ENCODE peak calls at places on chromosomes 4 and X, in six cellular contexts. G is CD8-positive, alpha-beta T cell; V is Karpas-422; O is SK-N-SH; X is activated naive CD8-positive, alpha-beta T cell treated with anti-CD3 and anti-CD28 coated beads, Interleukin-2, amount 50 U/mL, for 24 hours; H is GM12892. Z is an unnamed sample.

GRCh38 chr4:2080429-2081300 is 21.5 kb downstream of the NAT8L start:
- DNase-seq in G (no peak), V (no peak), O (no peak), X (no peak), H (no peak), Z (no peak)

GRCh38 chr4:32776435-32777203 is 2056.4 kb downstream of the PCDH7 start:
- DNase-seq in G (no peak), V (no peak), O (no peak), X (no peak), H (no peak), Z (no peak)

GRCh38 chr4:173332021-173332487 is 2.1 kb downstream of the HMGB2 start:
- DNase-seq in G (no peak), V (no peak), O (no peak), X (no peak), H (no peak), Z (no peak)

GRCh38 chr4:100054071-100054470 is 104.0 kb upstream of the H2AZ1 start:
- DNase-seq in G (no peak), V (no peak), O (no peak), X (no peak), H (no peak), Z (no peak)

GRCh38 chrX:118847676-118848075 is 24.1 kb downstream of the ZCCHC12 start:
- DNase-seq in G (no peak), V (peak), O (peak), X (no peak), H (no peak), Z (peak)

GRCh38 chrX:122582280-122582679 is 601.8 kb upstream of the GRIA3 start:
- DNase-seq in G (no peak), V (no peak), O (no peak), X (no peak), H (no peak), Z (no peak)

GRCh38 chr4:142402156-142402555 is 443.9 kb downstream of the INPP4B start:
- DNase-seq in G (no peak), V (no peak), O (no peak), X (no peak), H (no peak), Z (no peak)

GRCh38 chrX:25020391-25021131 is 4.8 kb upstream of the ARX start:
- DNase-seq in G (no peak), V (peak), O (peak), X (peak), H (no peak), Z (peak)

GRCh38 chr4:127410644-127411043 is 222.1 kb upstream of the INTU start:
- DNase-seq in G (no peak), V (no peak), O (no peak), X (no peak), H (no peak), Z (no peak)

GRCh38 chr4:74516321-74516720 is 71.4 kb downstream of the AREG start:
- DNase-seq in G (no peak), V (no peak), O (no peak), X (no peak), H (no peak), Z (no peak)

GRCh38 chr4:127759228-127759820 is 22.8 kb upstream of the HSPA4L start:
- DNase-seq in G (no peak), V (no peak), O (no peak), X (no peak), H (no peak), Z (no peak)

GRCh38 chr4:105361021-105361420 is 112.8 kb downstream of the PPA2 start:
- DNase-seq in G (no peak), V (no peak), O (no peak), X (no peak), H (no peak), Z (no peak)

GRCh38 chr4:118033148-118034060 is 882 bp upstream of the NDST3 start:
- DNase-seq in G (no peak), V (no peak), O (peak), X (no peak), H (peak), Z (peak)

GRCh38 chr4:80385397-80386280 is 50.1 kb downstream of the CFAP299 start:
- DNase-seq in G (no peak), V (no peak), O (no peak), X (no peak), H (no peak), Z (no peak)

GRCh38 chrX:54920610-54921426 is at the start of gene TRO:
- DNase-seq in G (no peak), V (no peak), O (peak), X (peak), H (no peak), Z (peak)

GRCh38 chrX:85001344-85001743 is 2.3 kb upstream of the APOOL start:
- DNase-seq in G (no peak), V (no peak), O (no peak), X (no peak), H (no peak), Z (no peak)

GRCh38 chr4:188691811-188692210 is 552.6 kb downstream of the TRIML1 start:
- DNase-seq in G (no peak), V (no peak), O (no peak), X (no peak), H (no peak), Z (no peak)

GRCh38 chr4:133149932-133150642 is 993 bp downstream of the PCDH10 start:
- DNase-seq in G (no peak), V (no peak), O (no peak), X (no peak), H (no peak), Z (no peak)

GRCh38 chr4:15234101-15234500 is 193.7 kb upstream of the C1QTNF7 start:
- DNase-seq in G (no peak), V (no peak), O (no peak), X (no peak), H (no peak), Z (no peak)

GRCh38 chrX:118350715-118351114 is 4.8 kb downstream of the WDR44 start:
- DNase-seq in G (no peak), V (no peak), O (no peak), X (no peak), H (no peak), Z (no peak)

GRCh38 chr4:8239661-8240060 is 29.9 kb upstream of the HTRA3 start:
- DNase-seq in G (no peak), V (no peak), O (no peak), X (no peak), H (no peak), Z (no peak)

GRCh38 chrX:70219938-70220764 is 14.3 kb upstream of the AWAT1 start:
- DNase-seq in G (no peak), V (no peak), O (no peak), X (no peak), H (no peak), Z (no peak)